ENCODE peak calls at places on chromosomes 7 and 10, in four cellular contexts. T, M, L and F are unnamed samples.

GRCh38 chr7:2355079-2356008 is 717 bp downstream of the EIF3B start:
- DNase-seq in L (no peak), T (peak; percentile 22), M (peak; percentile 54), F (peak; percentile 34)

GRCh38 chr10:118957966-118958365 is 71.5 kb upstream of the NANOS1 start:
- DNase-seq in M (no peak), L (no peak), T (no peak), F (no peak)

GRCh38 chr7:55370001-55370400 is 4.9 kb downstream of the LANCL2 start:
- DNase-seq in L (no peak), M (no peak), T (no peak), F (no peak)

GRCh38 chr7:137266764-137267163 is 76.8 kb downstream of the PTN start:
- DNase-seq in L (no peak), M (no peak), T (no peak), F (no peak)

GRCh38 chr10:102241037-102241443 is 272 bp downstream of the PITX3 start:
- DNase-seq in T (no peak), M (no peak), L (no peak), F (no peak)

GRCh38 chr10:117218654-117219053 is 21.4 kb downstream of the KCNK18 start:
- DNase-seq in T (no peak), L (no peak), M (peak; percentile 18), F (no peak)

GRCh38 chr7:76377186-76377918 is 18.6 kb upstream of the YWHAG start:
- DNase-seq in T (peak; percentile 70), L (peak; percentile 67), M (no peak), F (no peak)

GRCh38 chr7:30927559-30927958 is 15.9 kb downstream of the AQP1 start:
- DNase-seq in M (no peak), T (no peak), L (no peak), F (no peak)

GRCh38 chr10:101143354-101143648 is 12.2 kb downstream of the TLX1 start:
- DNase-seq in L (no peak), M (no peak), T (no peak), F (no peak)

GRCh38 chr10:51137741-51138529 is 63.6 kb downstream of the PRKG1 start:
- DNase-seq in L (no peak), T (no peak), M (no peak), F (no peak)

GRCh38 chr7:279821-280220 is 10.1 kb upstream of the FOXL3 start:
- DNase-seq in M (no peak), T (no peak), L (no peak), F (no peak)

GRCh38 chr7:156920076-156920475 is 27.1 kb upstream of the LMBR1 start:
- DNase-seq in T (no peak), L (no peak), M (no peak), F (no peak)

GRCh38 chr7:30511494-30511893 is 6.9 kb upstream of the GGCT start:
- DNase-seq in M (no peak), L (no peak), T (no peak), F (no peak)

GRCh38 chr10:97584060-97584797 is at the start of gene HOGA1:
- DNase-seq in M (no peak), L (peak; percentile 91), T (peak; percentile 92), F (peak; percentile 52)

GRCh38 chr7:151361193-151361959 is 19.8 kb downstream of the NUB1 start:
- DNase-seq in T (no peak), L (no peak), M (no peak), F (no peak)

GRCh38 chr10:43115881-43116595 is 22.2 kb upstream of the CSGALNACT2 start:
- DNase-seq in M (no peak), L (no peak), T (no peak), F (no peak)

GRCh38 chr7:99459087-99459486 is 6.9 kb downstream of the ATP5MF start:
- DNase-seq in T (peak; percentile 63), L (peak; percentile 35), M (no peak), F (peak; percentile 45)

GRCh38 chr7:80264769-80265168 is 130.1 kb downstream of the GNAI1 start:
- DNase-seq in M (no peak), T (no peak), L (no peak), F (no peak)

GRCh38 chr10:114322344-114322743 is 82.0 kb downstream of the AFAP1L2 start:
- DNase-seq in T (no peak), L (no peak), M (no peak), F (no peak)

GRCh38 chr7:73585196-73585595 is 6.8 kb upstream of the TBL2 start:
- DNase-seq in L (no peak), T (no peak), M (no peak), F (no peak)

GRCh38 chr10:24249829-24250415 is 41.0 kb downstream of the KIAA1217 start:
- DNase-seq in T (no peak), M (no peak), L (no peak), F (no peak)

GRCh38 chr7:26097837-26098668 is 53.9 kb upstream of the NFE2L3 start:
- DNase-seq in T (peak; percentile 12), L (no peak), M (no peak), F (no peak)

GRCh38 chr7:158567153-158567603 is 20.4 kb downstream of the PTPRN2 start:
- DNase-seq in L (no peak), M (no peak), T (no peak), F (no peak)

GRCh38 chr10:125726914-125727313 is 7.4 kb downstream of the EDRF1 start:
- DNase-seq in T (no peak), M (no peak), L (no peak), F (no peak)

GRCh38 chr10:80280071-80280800 is 9.2 kb downstream of the MAT1A start:
- DNase-seq in M (no peak), L (no peak), T (no peak), F (no peak)

GRCh38 chr10:26727005-26727404 is 29.5 kb downstream of the PDSS1 start:
- DNase-seq in L (no peak), M (no peak), T (no peak), F (no peak)

GRCh38 chr7:86999737-87000136 is 59.7 kb downstream of the ELAPOR2 start:
- DNase-seq in T (no peak), M (no peak), L (no peak), F (no peak)

GRCh38 chr7:41792099-41792498 is 89.2 kb upstream of the INHBA start:
- DNase-seq in T (peak; percentile 2), M (no peak), L (no peak), F (no peak)

GRCh38 chr10:77287647-77288120 is 349.9 kb downstream of the KCNMA1 start:
- DNase-seq in M (no peak), L (no peak), T (peak; percentile 67), F (no peak)

GRCh38 chr7:139762886-139763285 is 14.9 kb downstream of the HIPK2 start:
- DNase-seq in L (no peak), T (no peak), M (no peak), F (no peak)

GRCh38 chr7:81919494-81919893 is 149.6 kb upstream of the HGF start:
- DNase-seq in L (no peak), M (no peak), T (no peak), F (no peak)

GRCh38 chr7:74579800-74580685 is 77.5 kb upstream of the GTF2I start:
- DNase-seq in M (no peak), T (peak; percentile 89), L (peak; percentile 94), F (no peak)

GRCh38 chr7:48250441-48250951 is 79.2 kb downstream of the ABCA13 start:
- DNase-seq in T (no peak), L (no peak), M (no peak), F (no peak)

GRCh38 chr7:69786707-69787395 is 188.6 kb downstream of the AUTS2 start:
- DNase-seq in M (no peak), L (no peak), T (no peak), F (no peak)
- TF ChIP-seq MAX in M (no peak), L (no peak), T (no peak), F (no peak)

GRCh38 chr7:131480384-131481315 is 75.8 kb downstream of the PODXL start:
- DNase-seq in L (peak; percentile 47), T (peak; percentile 66), M (no peak), F (no peak)
- TF ChIP-seq NR3C1 in L (no peak), T (no peak), M (no peak), F (no peak)

DNA sequence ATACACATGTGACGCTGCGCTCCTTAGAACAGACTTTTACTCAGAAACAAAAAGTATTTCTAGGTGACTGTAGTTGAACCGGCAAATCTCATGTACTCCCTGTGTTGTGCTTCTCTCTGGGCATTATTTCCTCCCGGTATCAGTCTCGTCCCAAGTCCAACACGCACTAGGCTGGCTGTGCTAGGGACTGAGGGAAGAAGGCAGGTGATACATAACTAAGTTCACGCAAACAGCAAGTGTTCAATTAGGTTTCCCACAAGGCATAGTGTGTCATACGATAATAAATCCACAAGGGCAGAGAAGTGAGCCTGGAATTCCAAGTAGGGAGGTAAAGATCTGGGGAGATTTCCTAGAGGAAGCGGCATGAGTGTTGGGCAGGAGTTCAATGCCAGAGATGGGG is 20.4 kb downstream of the FAM53B start:
- DNase-seq in L (no peak), M (no peak), T (no peak), F (no peak)
- TF ChIP-seq MAX in L (no peak), M (no peak), T (no peak), F (no peak)

DNA sequence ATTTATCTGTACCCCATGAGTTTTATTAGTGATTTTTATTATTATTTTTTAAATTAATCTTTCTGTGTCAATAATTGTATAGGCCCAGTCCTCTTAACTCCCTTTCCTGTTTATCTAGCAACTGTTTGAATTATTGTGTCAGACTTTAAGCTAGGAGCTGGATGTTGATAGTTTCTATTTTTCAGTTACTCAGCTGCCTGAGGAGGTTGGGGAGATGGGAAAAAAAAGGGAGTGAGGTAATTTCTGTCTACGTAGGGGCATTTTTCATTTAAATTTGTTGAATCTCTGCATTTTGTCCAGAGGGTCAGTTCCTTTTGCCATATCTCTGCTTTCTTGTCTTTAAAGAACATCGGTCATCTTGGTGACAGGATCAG is 5.0 kb upstream of the ZNF518A start:
- DNase-seq in T (no peak), L (peak; percentile 48), M (no peak), F (no peak)
- TF ChIP-seq NR3C1 in T (no peak), L (no peak), M (no peak), F (no peak)